ENCODE peak calls at places on chromosomes 2 and 18, in seven cellular contexts. Y, H, Q, V, R, B and D are unnamed samples.

GRCh38 chr2:153004627-153005026 is 286.2 kb downstream of the ARL6IP6 start:
- DNase-seq in Y (no peak), H (no peak), Q (no peak), V (no peak), R (no peak), B (no peak), D (no peak)

GRCh38 chr2:15748736-15749323 is 157.2 kb downstream of the DDX1 start:
- DNase-seq in Y (no peak), H (no peak), Q (no peak), V (no peak), R (no peak), B (no peak), D (peak; percentile 83)

GRCh38 chr18:60935046-60935445 is 398.2 kb upstream of the CDH20 start:
- DNase-seq in Y (no peak), H (no peak), Q (no peak), V (peak; percentile 60), R (no peak), B (no peak), D (no peak)

GRCh38 chr2:204880928-204881327 is 335.7 kb downstream of the PARD3B start:
- DNase-seq in Y (no peak), H (no peak), Q (no peak), V (no peak), R (no peak), B (no peak), D (no peak)

GRCh38 chr2:195658541-195658890 is 1.5 kb downstream of the SLC39A10 start:
- DNase-seq in Y (no peak), H (peak; percentile 61), Q (peak; percentile 45), V (peak; percentile 88), R (peak; percentile 14), B (no peak), D (peak; percentile 61)

GRCh38 chr2:181300600-181301291 is 156.4 kb upstream of the ITGA4 start:
- DNase-seq in Y (no peak), H (no peak), Q (no peak), V (no peak), R (peak; percentile 48), B (no peak), D (no peak)

GRCh38 chr18:76823166-76823539 is 796 bp downstream of the ZNF236 start:
- DNase-seq in Y (no peak), H (no peak), Q (peak; percentile 31), V (no peak), R (no peak), B (no peak), D (no peak)

GRCh38 chr2:42141687-42142475 is 27.3 kb upstream of the EML4 start:
- DNase-seq in Y (no peak), H (peak; percentile 56), Q (peak; percentile 24), V (peak; percentile 93), R (peak; percentile 24), B (no peak), D (peak; percentile 30)

GRCh38 chr18:13612111-13612997 is 114.0 kb downstream of the FAM210A start:
- DNase-seq in Y (no peak), H (no peak), Q (no peak), V (no peak), R (peak; percentile 83), B (no peak), D (no peak)

GRCh38 chr18:33584845-33585775 is 7.1 kb downstream of the ASXL3 start:
- DNase-seq in Y (no peak), H (no peak), Q (no peak), V (no peak), R (no peak), B (no peak), D (no peak)

GRCh38 chr2:169637620-169638019 is 53.5 kb downstream of the PPIG start:
- DNase-seq in Y (no peak), H (no peak), Q (no peak), V (peak; percentile 27), R (no peak), B (no peak), D (peak; percentile 76)
- H3K36me3 ChIP-seq in Y (peaks cover 39% of the 10 kb centered on the region), H (peaks cover 5% of the 10 kb centered on the region), Q (no peaks in the 10 kb centered on the region), V (peaks cover 5% of the 10 kb centered on the region), R (peaks cover 9% of the 10 kb centered on the region), B (no peaks in the 10 kb centered on the region), D (peaks cover 41% of the 10 kb centered on the region)

GRCh38 chr2:29013046-29013780 is 32.1 kb downstream of the TOGARAM2 start:
- DNase-seq in Y (no peak), H (no peak), Q (no peak), V (no peak), R (no peak), B (no peak), D (peak; percentile 22)

GRCh38 chr2:29016500-29016899 is 35.4 kb downstream of the TOGARAM2 start:
- DNase-seq in Y (no peak), H (no peak), Q (no peak), V (no peak), R (no peak), B (no peak), D (no peak)

GRCh38 chr2:29015701-29016470 is 34.8 kb downstream of the TOGARAM2 start:
- DNase-seq in Y (no peak), H (no peak), Q (no peak), V (no peak), R (no peak), B (no peak), D (peak; percentile 16)

GRCh38 chr2:29014331-29014730 is 33.2 kb downstream of the TOGARAM2 start:
- DNase-seq in Y (no peak), H (no peak), Q (no peak), V (no peak), R (peak; percentile 19), B (no peak), D (no peak)

GRCh38 chr2:29014811-29015414 is 33.8 kb downstream of the TOGARAM2 start:
- DNase-seq in Y (no peak), H (no peak), Q (no peak), V (peak; percentile 85), R (peak; percentile 74), B (no peak), D (no peak)
- TF ChIP-seq CTCF in Y (no peak), H (no peak), Q (no peak), V (peak; percentile 35), R (peak; percentile 63), B (no peak), D (peak; percentile 43)

GRCh38 chr2:177669625-177670330 is 277.2 kb downstream of the AGPS start:
- DNase-seq in Y (no peak), H (no peak), Q (no peak), V (no peak), R (no peak), B (no peak), D (no peak)
- H3K27me3 ChIP-seq in Y (no peaks in the 10 kb centered on the region), H (no peaks in the 10 kb centered on the region), Q (no peaks in the 10 kb centered on the region), V (no peaks in the 10 kb centered on the region), R (no peaks in the 10 kb centered on the region), B (no peaks in the 10 kb centered on the region), D (peaks cover 7% of the 10 kb centered on the region)

GRCh38 chr2:68784191-68784590 is 49.6 kb downstream of the ARHGAP25 start:
- DNase-seq in Y (no peak), H (no peak), Q (no peak), V (no peak), R (no peak), B (no peak), D (no peak)
- H3K36me3 ChIP-seq in Y (no peaks in the 10 kb centered on the region), H (no peaks in the 10 kb centered on the region), Q (no peaks in the 10 kb centered on the region), V (no peaks in the 10 kb centered on the region), R (peaks cover 41% of the 10 kb centered on the region), B (no peaks in the 10 kb centered on the region), D (no peaks in the 10 kb centered on the region)

GRCh38 chr18:11040823-11041712 is 108.3 kb downstream of the PIEZO2 start:
- DNase-seq in Y (no peak), H (peak; percentile 25), Q (peak; percentile 69), V (peak; percentile 37), R (no peak), B (no peak), D (peak; percentile 77)
- TF ChIP-seq CTCF in Y (peak; percentile 65), H (peak; percentile 44), Q (peak; percentile 66), V (peak; percentile 81), R (no peak), B (peak; percentile 40), D (peak; percentile 82)